ENCODE peak calls at places on chromosomes 11 and 22, in five cellular contexts. N is ovary, S is suprapubic skin, T is body of pancreas, K is GM12878. J is an unnamed sample. For H3K4me1, the result is how much of the 10 kb centered on the place peaks cover.

GRCh38 chr11:72221386-72221785 is 3.2 kb upstream of the INPPL1 start:
- DNase-seq in S (no peak), N (no peak), K (no peak), T (no peak), J (no peak)

GRCh38 chr11:112481893-112482292 is 221.2 kb upstream of the PLET1 start:
- DNase-seq in N (no peak), K (no peak), S (no peak), T (no peak), J (no peak)

GRCh38 chr22:29702931-29703594 is 16.7 kb upstream of the CABP7 start:
- DNase-seq in K (no peak), N (no peak), T (no peak), S (peak), J (no peak)

GRCh38 chr22:37206118-37206840 is 6.0 kb downstream of the SSTR3 start:
- DNase-seq in S (peak), T (no peak), N (no peak), K (no peak), J (peak)

GRCh38 chr11:86463120-86463519 is 88.4 kb downstream of the CCDC81 start:
- DNase-seq in T (no peak), K (no peak), S (no peak), N (no peak), J (no peak)

GRCh38 chr11:106493751-106494150 is 416.3 kb downstream of the AASDHPPT start:
- DNase-seq in N (no peak), K (no peak), T (no peak), S (no peak), J (no peak)

GRCh38 chr11:67301951-67302516 is 1.3 kb upstream of the SSH3 start:
- DNase-seq in K (no peak), N (peak), T (peak), S (peak), J (no peak)

GRCh38 chr22:17919276-17920144 is 104.9 kb downstream of the MICAL3 start:
- DNase-seq in T (no peak), K (no peak), N (no peak), S (no peak), J (no peak)

GRCh38 chr11:58394195-58394594 is 12.5 kb downstream of the OR5B3 start:
- DNase-seq in K (no peak), N (no peak), T (no peak), S (no peak), J (no peak)

GRCh38 chr22:29477919-29478318 is 2.1 kb upstream of the NEFH start:
- DNase-seq in S (no peak), N (no peak), K (no peak), T (no peak), J (no peak)

GRCh38 chr11:58024601-58025091 is 965 bp downstream of the OR9Q1 start:
- DNase-seq in N (peak), S (peak), K (no peak), T (peak), J (peak)

GRCh38 chr11:100682247-100682969 is 4.7 kb upstream of the ARHGAP42 start:
- DNase-seq in S (no peak), N (no peak), K (no peak), T (no peak), J (no peak)

GRCh38 chr11:114316980-114317675 is 20.9 kb downstream of the NNMT start:
- DNase-seq in N (no peak), S (no peak), K (no peak), T (peak), J (no peak)

GRCh38 chr22:21012446-21013407 is 2.2 kb upstream of the P2RX6 start:
- DNase-seq in N (no peak), T (no peak), S (no peak), K (no peak), J (no peak)

GRCh38 chr11:97345031-97345430 is 955.2 kb downstream of the JRKL start:
- DNase-seq in T (no peak), N (no peak), S (no peak), K (no peak), J (no peak)

GRCh38 chr22:29451863-29452262 is 13.5 kb downstream of the RFPL1 start:
- DNase-seq in S (no peak), K (no peak), N (no peak), T (no peak), J (no peak)

GRCh38 chr11:115407496-115407895 is 96.7 kb downstream of the CADM1 start:
- DNase-seq in S (no peak), T (no peak), N (no peak), K (no peak), J (no peak)

GRCh38 chr11:110479445-110480101 is 49.8 kb downstream of the FDX1 start:
- DNase-seq in T (no peak), K (no peak), N (no peak), S (no peak), J (no peak)

GRCh38 chr11:118275184-118275583 is 11.1 kb upstream of the MPZL2 start:
- DNase-seq in K (no peak), T (no peak), S (no peak), N (no peak), J (no peak)

GRCh38 chr22:27107824-27108223 is 450.4 kb downstream of the MIAT start:
- DNase-seq in N (peak), S (peak), K (no peak), T (peak), J (peak)

GRCh38 chr11:127274328-127274676 is 273.7 kb upstream of the KIRREL3 start:
- DNase-seq in T (no peak), N (no peak), S (no peak), K (no peak), J (no peak)

GRCh38 chr22:26235792-26236191 is 66.5 kb downstream of the SEZ6L start:
- DNase-seq in T (no peak), K (no peak), N (no peak), S (no peak), J (no peak)

GRCh38 chr11:60867871-60868681 is 734 bp downstream of the ZP1 start:
- DNase-seq in K (no peak), S (no peak), N (no peak), T (no peak), J (no peak)

GRCh38 chr11:117834068-117834810 is 9.7 kb upstream of the FXYD2 start:
- DNase-seq in T (no peak), N (no peak), K (no peak), S (no peak), J (no peak)

GRCh38 chr11:45859661-45860140 is 12.4 kb downstream of the CRY2 start:
- DNase-seq in N (peak), K (no peak), S (peak), T (peak), J (peak)

GRCh38 chr22:24104307-24105017 is 76.8 kb upstream of the SUSD2 start:
- DNase-seq in S (peak), K (no peak), N (no peak), T (no peak), J (no peak)

GRCh38 chr22:17388235-17388634 is 19.0 kb downstream of the CECR2 start:
- DNase-seq in N (no peak), T (no peak), K (no peak), S (no peak), J (no peak)

GRCh38 chr11:108302121-108302785 is 79.4 kb downstream of the ATM start:
- DNase-seq in T (no peak), S (no peak), N (no peak), K (no peak), J (no peak)

GRCh38 chr11:28585007-28585406 is 476.8 kb downstream of the METTL15 start:
- DNase-seq in N (no peak), T (no peak), K (no peak), S (no peak), J (no peak)

GRCh38 chr11:94922675-94923347 is 50.5 kb downstream of the CWC15 start:
- DNase-seq in N (no peak), T (peak), S (no peak), K (no peak), J (no peak)

GRCh38 chr22:18998998-18999397 is 62.9 kb upstream of the PRODH start:
- DNase-seq in T (no peak), K (no peak), S (no peak), N (no peak), J (no peak)

DNA sequence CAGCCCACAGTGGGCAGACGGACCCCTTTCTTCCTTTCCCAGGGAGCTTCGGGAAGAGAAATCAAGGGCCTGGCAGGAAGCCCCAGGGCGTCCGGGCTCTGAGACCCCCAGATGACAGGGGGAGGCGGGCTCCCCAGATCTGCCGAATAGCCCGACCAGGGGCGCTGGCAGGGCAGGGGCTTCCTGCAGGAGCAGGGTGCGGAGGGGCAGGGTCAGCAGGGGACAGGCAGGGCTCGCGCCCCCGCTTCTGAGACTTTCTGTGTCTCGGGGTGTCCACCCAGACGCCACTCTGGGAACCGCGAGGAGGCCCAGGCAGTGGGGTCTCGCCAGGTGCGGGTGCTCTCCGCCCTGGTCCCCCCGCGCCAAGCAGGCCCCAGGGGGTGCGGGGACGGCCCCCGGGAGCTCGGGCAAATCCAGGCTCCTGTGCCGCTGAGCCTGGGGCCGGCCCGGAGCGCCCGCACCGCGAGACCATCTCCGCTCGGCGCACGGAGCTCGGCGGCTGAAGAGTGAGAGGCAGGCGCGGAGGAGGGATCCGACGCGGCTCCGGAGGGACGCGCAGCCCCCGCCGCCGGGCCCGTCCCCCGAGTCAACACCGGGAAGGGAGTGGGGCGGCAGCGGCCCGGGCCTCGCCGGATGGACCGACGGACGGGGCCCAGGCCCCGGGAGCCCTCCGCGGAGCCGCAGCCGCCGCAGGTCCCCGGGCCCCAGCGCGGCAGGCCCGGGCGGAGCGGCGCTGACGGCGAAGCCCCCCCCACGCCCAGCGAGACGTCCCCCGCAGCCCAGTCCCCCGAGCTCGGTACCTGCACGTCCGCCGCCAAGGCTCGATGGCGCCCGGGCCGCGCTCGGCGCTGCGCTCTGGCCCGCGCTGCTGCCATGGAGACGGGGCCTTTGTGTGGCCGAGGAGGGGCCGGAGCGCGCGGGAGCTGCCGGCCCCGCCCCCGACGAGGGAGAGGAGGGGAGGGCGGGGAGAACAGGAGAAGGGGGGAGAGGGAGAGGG is at the start of gene PLXNB2:
- DNase-seq in N (peak), S (no peak), K (no peak), T (peak), J (peak)
- TF ChIP-seq POLR2A in N (peak), S (no peak), K (peak), T (no peak), J (no peak)

GRCh38 chr11:826836-827145 is 928 bp upstream of the CRACR2B start:
- DNase-seq in S (no peak), K (no peak), N (no peak), T (no peak), J (no peak)

GRCh38 chr11:824942-825341 is 2.8 kb upstream of the CRACR2B start:
- DNase-seq in S (no peak), K (no peak), N (no peak), T (peak), J (no peak)

GRCh38 chr11:827146-827860 is 416 bp upstream of the CRACR2B start:
- DNase-seq in K (no peak), T (peak), S (no peak), N (no peak), J (no peak)

GRCh38 chr11:824292-824880 is 3.3 kb upstream of the CRACR2B start:
- DNase-seq in N (no peak), S (no peak), K (no peak), T (peak), J (no peak)

DNA sequence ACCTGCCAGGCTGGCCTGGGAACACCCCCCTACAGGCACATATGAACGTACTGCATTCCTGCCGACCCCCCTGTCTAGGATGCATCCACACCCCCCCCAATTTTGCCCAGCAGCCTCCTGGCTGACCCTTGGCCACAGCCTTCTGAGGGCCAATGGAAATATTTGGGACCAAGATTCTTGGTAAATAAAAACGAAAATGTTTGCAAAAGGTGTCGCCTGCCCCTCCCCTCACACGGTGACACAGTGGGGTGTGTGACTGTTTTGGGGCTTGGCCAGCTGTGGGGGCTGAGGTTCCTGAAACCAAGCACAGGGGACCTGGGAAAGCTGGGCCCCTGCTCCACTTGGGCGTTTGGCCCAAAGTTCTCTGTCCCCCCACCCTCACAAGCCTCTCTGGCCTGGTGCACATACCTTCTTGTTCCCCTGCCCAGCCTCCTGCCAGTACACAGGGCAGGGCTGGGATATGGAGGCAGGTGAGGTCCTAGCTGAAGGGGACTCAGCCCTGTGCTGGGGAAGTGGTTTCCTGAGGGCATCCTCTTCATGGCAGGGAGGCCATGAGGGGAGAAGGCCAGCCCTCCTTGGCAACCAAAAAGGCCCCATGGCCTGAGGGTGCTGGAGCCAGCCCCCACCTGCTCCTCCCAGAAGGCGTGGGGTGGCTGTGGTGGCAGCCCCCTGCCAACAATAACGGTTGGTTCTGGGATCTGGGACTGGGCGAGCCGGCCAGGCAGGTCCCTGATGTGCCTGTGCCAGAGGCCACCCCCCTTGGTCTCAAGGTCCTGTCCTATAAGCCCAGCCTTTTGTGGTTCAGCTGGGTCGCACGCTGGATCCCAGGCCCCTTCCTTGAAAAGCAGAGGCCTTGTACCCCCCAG is 2.1 kb upstream of the CRACR2B start:
- DNase-seq in N (no peak), S (no peak), T (peak), K (no peak), J (no peak)
- H3K4me1 ChIP-seq in N (under half), S (half or more), T (half or more), K (under half), J (half or more)

GRCh38 chr11:123217897-123218296 is 22.8 kb upstream of the CLMP start:
- DNase-seq in K (no peak), T (no peak), S (no peak), N (no peak), J (no peak)

GRCh38 chr11:123218451-123218850 is 23.4 kb upstream of the CLMP start:
- DNase-seq in N (no peak), T (no peak), S (no peak), K (no peak), J (no peak)

GRCh38 chr11:123214396-123214795 is 19.3 kb upstream of the CLMP start:
- DNase-seq in N (no peak), S (no peak), K (no peak), T (no peak), J (no peak)

GRCh38 chr11:123219066-123219697 is 24.1 kb upstream of the CLMP start:
- DNase-seq in T (no peak), K (no peak), S (no peak), N (no peak), J (no peak)

DNA sequence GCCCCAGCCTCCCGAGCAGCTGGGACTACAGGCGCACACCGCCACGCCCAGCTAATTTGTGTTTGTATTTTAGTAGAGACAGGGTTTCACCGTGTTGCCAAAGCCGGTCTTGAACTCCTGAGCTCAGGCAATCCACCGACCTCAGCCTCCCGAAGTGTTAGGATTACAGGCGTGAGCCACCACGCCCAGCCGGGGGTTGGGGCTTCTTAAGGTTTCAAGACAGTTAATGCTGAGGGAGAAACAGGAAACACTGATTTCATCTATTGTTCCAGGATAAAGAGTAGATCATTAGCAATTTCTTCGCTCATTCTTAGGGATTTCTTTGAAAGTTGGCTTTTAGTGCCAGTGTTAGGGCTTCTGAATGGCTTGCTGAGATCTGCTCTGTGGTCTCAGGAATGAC is 21.2 kb upstream of the CLMP start:
- DNase-seq in K (no peak), S (no peak), N (no peak), T (no peak), J (no peak)
- TF ChIP-seq POLR2A in K (no peak), S (no peak), N (no peak), T (no peak), J (no peak)

GRCh38 chr11:36007127-36007824 is 63.4 kb downstream of the LDLRAD3 start:
- DNase-seq in K (no peak), N (no peak), S (no peak), T (no peak), J (no peak)
- H3K4me1 ChIP-seq in K (under half), N (under half), S (under half), T (under half), J (under half)

DNA sequence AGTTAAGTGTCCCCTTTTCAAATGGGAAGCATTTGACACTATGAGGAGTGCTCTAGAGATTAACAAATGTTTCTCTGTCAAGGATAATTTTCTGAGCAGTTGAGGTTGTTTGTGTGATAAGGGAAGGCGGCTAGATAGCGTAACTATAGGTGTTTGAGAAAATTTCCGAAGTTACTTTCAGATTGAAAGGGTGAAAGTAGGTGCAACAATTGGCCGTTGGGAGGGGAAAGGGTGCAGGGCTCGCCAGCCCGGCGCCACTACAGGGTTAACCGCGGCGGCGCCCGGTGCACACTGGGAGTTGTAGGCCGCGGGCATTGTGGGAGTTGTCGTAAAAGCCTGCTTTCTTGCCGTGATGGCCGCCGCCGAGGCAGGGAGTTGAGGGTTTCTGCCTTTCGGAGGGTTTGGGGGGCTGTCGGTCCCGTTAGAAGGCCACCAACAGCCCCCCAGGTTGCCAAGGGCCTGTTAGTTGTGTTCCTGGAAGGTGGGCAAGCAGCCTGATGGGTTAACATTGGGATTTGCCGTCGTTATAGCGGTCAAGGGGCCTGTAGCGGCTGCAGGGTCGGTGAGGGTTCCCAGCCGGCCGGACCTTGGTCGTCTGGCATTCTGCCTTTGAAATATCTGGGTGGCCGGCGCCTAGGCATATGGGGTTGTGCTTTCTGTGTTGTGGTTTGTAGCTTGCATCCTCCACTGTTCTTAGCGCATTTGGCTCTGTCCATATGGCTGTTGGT is 36.5 kb upstream of the HSD17B12 start:
- DNase-seq in T (peak), S (peak), K (peak), N (peak), J (peak)
- TF ChIP-seq POLR2A in T (no peak), S (no peak), K (peak), N (no peak), J (no peak)

DNA sequence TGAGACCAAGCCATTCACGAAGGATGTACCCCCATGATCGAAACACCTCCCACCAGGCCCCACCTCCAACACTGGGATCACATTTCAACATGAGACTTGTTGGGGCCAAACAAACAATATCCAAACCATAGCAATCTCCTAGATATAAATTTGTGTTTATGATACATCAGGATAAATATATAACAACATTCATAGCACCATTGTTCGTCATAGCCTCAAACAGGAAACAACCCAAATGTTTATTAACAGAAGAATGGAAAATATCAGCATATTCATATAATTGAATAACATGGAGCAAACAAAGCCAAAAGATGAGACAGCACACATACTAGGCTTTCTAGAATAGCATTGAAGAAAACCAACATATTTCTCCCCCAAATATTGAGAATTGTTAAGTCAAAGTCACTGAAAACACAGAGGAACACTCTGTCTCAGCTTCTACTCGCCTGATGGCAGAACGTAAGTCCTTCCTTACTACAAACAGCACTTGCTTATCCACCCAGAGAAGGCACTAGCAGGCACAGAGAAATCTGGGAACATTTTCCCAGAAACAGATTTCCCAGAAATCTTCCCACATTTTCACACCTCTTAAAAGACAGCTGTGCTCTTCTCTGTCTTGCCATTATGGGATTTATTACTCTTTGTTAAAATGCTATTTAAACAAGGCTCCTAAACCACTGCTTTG is 8.1 kb upstream of the GDPD4 start:
- DNase-seq in K (no peak), N (no peak), S (no peak), T (no peak), J (no peak)
- H3K4me1 ChIP-seq in K (under half), N (under half), S (under half), T (under half), J (under half)